ENCODE peak calls at places on chromosomes 1 and 21, in five cellular contexts. T is body of pancreas, K is GM12878, V is tibial nerve, U is breast epithelium. Q is an unnamed sample.

GRCh38 chr1:191453487-191453886 is 704.8 kb upstream of the RGS18 start:
- DNase-seq in T (no peak), K (no peak), V (no peak), U (no peak), Q (no peak)

GRCh38 chr1:178774263-178774662 is 49.2 kb downstream of the RALGPS2 start:
- DNase-seq in T (no peak), K (no peak), V (no peak), U (no peak), Q (no peak)

GRCh38 chr1:208772891-208773290 is 528.7 kb upstream of the PLXNA2 start:
- DNase-seq in T (no peak), K (no peak), V (no peak), U (no peak), Q (no peak)

GRCh38 chr1:73943270-73943669 is 254.7 kb downstream of the LRRIQ3 start:
- DNase-seq in T (no peak), K (no peak), V (no peak), U (no peak), Q (no peak)

GRCh38 chr21:31351438-31351837 is 7.4 kb upstream of the TIAM1 start:
- DNase-seq in T (no peak), K (no peak), V (no peak), U (no peak), Q (no peak)

GRCh38 chr1:108814343-108815125 is 42.4 kb downstream of the AKNAD1 start:
- DNase-seq in T (no peak), K (no peak), V (no peak), U (no peak), Q (no peak)

GRCh38 chr21:41133896-41134522 is 34.0 kb upstream of the BACE2 start:
- DNase-seq in T (no peak), K (no peak), V (peak), U (no peak), Q (no peak)

GRCh38 chr1:47906009-47906432 is 91.2 kb downstream of the TRABD2B start:
- DNase-seq in T (peak), K (no peak), V (no peak), U (no peak), Q (peak)

GRCh38 chr21:25925936-25926335 is 191.2 kb downstream of the GABPA start:
- DNase-seq in T (peak), K (no peak), V (no peak), U (no peak), Q (no peak)

GRCh38 chr1:26861889-26862371 is 1.0 kb upstream of the SFN start:
- DNase-seq in T (no peak), K (no peak), V (no peak), U (no peak), Q (peak)
- H3K4me3 ChIP-seq in T (no peak), K (no peak), V (no peak), U (no peak), Q (no peak)

DNA sequence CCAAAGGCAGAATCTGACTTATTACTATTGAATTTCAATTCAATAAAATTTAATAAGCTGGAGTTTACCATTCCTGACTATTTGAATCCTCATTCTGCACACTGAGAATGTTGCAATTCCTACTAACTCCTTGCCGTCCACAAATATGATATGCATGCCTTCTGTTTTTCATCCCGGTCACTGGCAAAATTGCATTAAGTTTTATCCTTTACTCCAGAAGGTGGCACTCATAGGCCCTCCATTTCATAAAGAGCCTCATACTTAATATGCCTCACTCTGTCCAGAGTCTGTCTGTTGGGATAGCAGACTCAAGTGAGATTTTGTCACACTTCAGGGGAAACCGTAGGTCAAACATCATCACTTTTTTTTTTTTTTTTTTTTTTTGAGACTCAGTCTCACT is 27.4 kb downstream of the F11R start:
- DNase-seq in T (no peak), K (no peak), V (no peak), U (no peak), Q (no peak)
- TF ChIP-seq CTCF in T (no peak), K (peak), V (peak), U (peak), Q (peak)

DNA sequence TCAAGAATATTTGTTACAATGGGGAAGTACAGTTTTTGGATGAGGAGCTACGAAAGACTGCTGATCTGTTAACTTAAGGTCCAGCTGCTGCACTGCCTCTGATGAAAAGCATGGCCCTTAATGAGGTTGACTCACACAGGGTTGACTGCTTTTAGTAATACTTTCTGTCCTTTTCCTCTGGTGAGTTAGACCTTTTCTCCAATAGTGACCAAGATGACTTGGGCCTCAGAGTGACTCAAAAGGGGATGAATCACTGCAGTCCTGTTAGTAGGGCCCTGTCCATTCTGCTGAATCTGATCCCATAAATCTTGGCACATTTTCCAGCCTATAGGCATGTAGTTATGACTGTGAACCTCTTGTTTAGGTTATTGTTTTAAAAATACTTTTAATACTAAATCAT is 2.7 kb downstream of the DISP1 start:
- DNase-seq in T (no peak), K (no peak), V (peak), U (no peak), Q (no peak)
- H3K27ac ChIP-seq in T (no peak), K (no peak), V (no peak), U (peak), Q (peak)

DNA sequence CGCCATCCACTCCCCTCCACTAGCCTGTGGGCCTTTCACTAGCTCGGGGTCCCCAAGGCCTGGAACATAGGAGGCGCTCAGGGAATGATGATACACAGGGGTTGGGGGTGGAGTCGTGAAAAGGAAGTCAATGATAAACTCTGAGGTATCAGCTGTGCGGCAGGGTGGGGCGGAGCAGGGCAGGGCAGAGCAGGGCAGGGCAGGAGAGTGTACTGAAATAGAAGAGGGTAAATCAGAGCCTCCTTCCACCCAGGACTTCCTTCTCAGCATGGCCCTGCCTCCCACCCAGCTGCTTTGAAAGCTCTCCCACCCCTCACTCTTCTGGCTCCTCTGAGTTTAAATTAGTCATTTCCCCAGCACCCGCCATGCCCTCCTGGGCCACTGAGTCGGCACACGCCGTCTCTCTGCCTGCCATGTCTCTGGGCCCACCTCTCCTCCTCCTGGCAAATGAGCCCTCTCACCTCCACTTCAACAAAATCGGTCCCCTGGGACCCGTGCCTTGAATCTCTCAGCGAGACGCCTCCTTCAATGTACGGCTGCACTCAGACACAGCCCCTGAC is 16.9 kb downstream of the CAPZB start:
- DNase-seq in T (peak), K (no peak), V (no peak), U (no peak), Q (peak)
- H3K4me3 ChIP-seq in T (no peak), K (peak), V (no peak), U (no peak), Q (no peak)

DNA sequence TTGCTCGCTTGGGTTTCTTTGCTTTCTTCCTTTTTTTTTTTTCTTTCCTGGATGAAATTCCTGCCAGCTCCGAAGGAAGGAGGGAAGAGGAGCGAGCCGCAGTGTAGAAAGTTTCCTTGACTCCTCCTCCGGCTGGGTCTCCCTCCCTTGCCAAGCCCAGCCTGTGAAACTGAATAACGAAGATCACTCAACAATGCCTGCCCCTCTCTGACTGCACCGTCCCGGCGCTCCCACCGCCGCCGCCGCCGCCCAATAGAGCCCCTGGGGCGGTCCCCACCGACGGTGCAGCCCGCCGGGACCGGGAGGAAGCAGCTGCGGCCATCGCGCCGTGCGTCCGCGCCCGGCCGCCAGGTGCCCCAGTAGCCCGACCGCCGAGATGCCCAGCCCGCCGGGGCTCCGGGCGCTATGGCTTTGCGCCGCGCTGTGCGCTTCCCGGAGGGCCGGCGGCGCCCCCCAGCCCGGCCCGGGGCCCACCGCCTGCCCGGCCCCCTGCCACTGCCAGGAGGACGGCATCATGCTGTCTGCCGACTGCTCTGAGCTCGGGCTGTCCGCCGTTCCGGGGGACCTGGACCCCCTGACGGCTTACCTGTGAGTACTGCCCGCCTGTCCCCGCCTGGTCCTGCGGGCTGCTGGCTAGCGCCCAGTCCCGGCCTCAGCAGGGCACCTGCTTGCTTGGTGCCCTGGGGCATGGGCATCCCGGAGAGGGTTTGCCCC is at the start of gene LGR6:
- DNase-seq in T (no peak), K (no peak), V (no peak), U (no peak), Q (no peak)
- TF ChIP-seq CTCF in T (no peak), K (no peak), V (no peak), U (no peak), Q (no peak)

GRCh38 chr1:195894411-195894810 is 713.8 kb downstream of the KCNT2 start:
- DNase-seq in T (no peak), K (no peak), V (no peak), U (no peak), Q (no peak)
- H3K27ac ChIP-seq in T (no peak), K (no peak), V (no peak), U (no peak), Q (no peak)

GRCh38 chr1:27599605-27600499 is 4.1 kb downstream of the AHDC1 start:
- DNase-seq in T (peak), K (no peak), V (no peak), U (no peak), Q (no peak)
- H3K4me3 ChIP-seq in T (no peak), K (no peak), V (no peak), U (peak), Q (no peak)

DNA sequence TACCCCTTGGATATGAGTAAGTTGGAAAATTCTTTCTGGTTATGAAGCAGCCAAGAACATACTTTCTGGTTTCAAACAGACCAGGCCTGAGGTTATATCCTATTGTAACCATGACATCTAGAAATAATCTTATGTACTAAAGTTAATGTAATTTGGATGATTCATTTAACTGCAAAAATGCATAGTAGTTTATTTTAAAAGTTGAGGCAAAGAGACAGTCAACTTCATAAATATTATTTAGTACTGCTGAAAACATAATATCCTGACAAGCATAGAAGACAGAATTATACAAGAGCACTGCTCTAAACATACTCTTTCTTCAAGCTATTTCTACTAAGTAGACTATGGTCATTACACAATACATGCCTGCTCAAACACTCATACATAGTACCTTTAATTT is 25.5 kb downstream of the ODF2L start:
- DNase-seq in T (no peak), K (no peak), V (no peak), U (no peak), Q (no peak)
- TF ChIP-seq CTCF in T (no peak), K (no peak), V (no peak), U (no peak), Q (no peak)